ENCODE peak calls at places on chromosomes 1 and 21, in seven cellular contexts. G, H, C, L, Y, K and B are unnamed samples.

GRCh38 chr1:50704126-50704525 is 255.9 kb downstream of the FAF1 start:
- DNase-seq in G (peak; percentile 25), Y (peak; percentile 25), H (peak; percentile 56), L (no peak), C (no peak), K (peak; percentile 52), B (no peak)

GRCh38 chr21:17818158-17819113 is 720 bp downstream of the C21orf91 start:
- DNase-seq in L (no peak), C (peak; percentile 79), K (peak; percentile 76), G (peak; percentile 39), H (peak; percentile 42), Y (peak; percentile 1), B (no peak)

GRCh38 chr1:203480525-203481084 is 5.0 kb downstream of the PRELP start:
- DNase-seq in C (peak; percentile 84), G (no peak), H (peak; percentile 97), K (no peak), L (peak; percentile 94), Y (peak; percentile 63), B (no peak)

GRCh38 chr1:203088441-203088840 is 2.6 kb upstream of the MYOG start:
- DNase-seq in Y (no peak), L (peak; percentile 57), K (no peak), H (no peak), G (no peak), C (no peak), B (no peak)

GRCh38 chr1:181139631-181140051 is 51.1 kb downstream of the IER5 start:
- DNase-seq in L (no peak), H (peak; percentile 34), Y (no peak), C (no peak), G (no peak), K (no peak), B (no peak)

GRCh38 chr1:184101571-184101970 is 50.0 kb downstream of the TSEN15 start:
- DNase-seq in G (no peak), Y (no peak), H (no peak), C (no peak), L (no peak), K (no peak), B (no peak)

GRCh38 chr1:8395433-8395866 is 77.5 kb downstream of the SLC45A1 start:
- DNase-seq in G (no peak), K (no peak), Y (no peak), L (no peak), C (no peak), H (no peak), B (no peak)

GRCh38 chr1:162412002-162412401 is at the start of gene SH2D1B:
- DNase-seq in K (no peak), C (no peak), L (no peak), G (no peak), H (no peak), Y (no peak), B (no peak)

GRCh38 chr1:209417761-209418160 is 165.8 kb upstream of the CAMK1G start:
- DNase-seq in H (no peak), K (no peak), C (no peak), G (no peak), Y (no peak), L (no peak), B (no peak)

GRCh38 chr1:187958207-187958606 is 1129.5 kb downstream of the PLA2G4A start:
- DNase-seq in K (no peak), Y (no peak), L (no peak), C (no peak), G (no peak), H (no peak), B (no peak)

GRCh38 chr1:17214876-17215544 is 10.1 kb downstream of the PADI1 start:
- DNase-seq in C (no peak), G (no peak), Y (no peak), K (no peak), L (no peak), H (no peak), B (no peak)

GRCh38 chr1:50279622-50280320 is 143.5 kb downstream of the DMRTA2 start:
- DNase-seq in H (peak; percentile 3), Y (no peak), C (no peak), G (no peak), K (peak; percentile 31), L (no peak), B (peak; percentile 22)

GRCh38 chr1:52032785-52033131 is 852 bp downstream of the KTI12 start:
- DNase-seq in C (no peak), Y (peak; percentile 15), G (peak; percentile 8), L (no peak), K (no peak), H (peak; percentile 69), B (no peak)

GRCh38 chr1:198879711-198880306 is 241.0 kb downstream of the PTPRC start:
- DNase-seq in K (no peak), H (no peak), Y (no peak), G (no peak), C (no peak), L (no peak), B (no peak)

GRCh38 chr1:237205400-237206064 is 163.5 kb downstream of the RYR2 start:
- DNase-seq in G (no peak), K (no peak), L (no peak), H (peak; percentile 93), C (no peak), Y (no peak), B (no peak)

GRCh38 chr21:33296156-33296555 is 28.6 kb upstream of the IFNAR1 start:
- DNase-seq in Y (no peak), G (no peak), C (no peak), K (no peak), H (no peak), L (no peak), B (no peak)

GRCh38 chr21:29209696-29210095 is 79.3 kb downstream of the MAP3K7CL start:
- DNase-seq in L (no peak), G (no peak), C (no peak), Y (no peak), K (no peak), H (no peak), B (no peak)

DNA sequence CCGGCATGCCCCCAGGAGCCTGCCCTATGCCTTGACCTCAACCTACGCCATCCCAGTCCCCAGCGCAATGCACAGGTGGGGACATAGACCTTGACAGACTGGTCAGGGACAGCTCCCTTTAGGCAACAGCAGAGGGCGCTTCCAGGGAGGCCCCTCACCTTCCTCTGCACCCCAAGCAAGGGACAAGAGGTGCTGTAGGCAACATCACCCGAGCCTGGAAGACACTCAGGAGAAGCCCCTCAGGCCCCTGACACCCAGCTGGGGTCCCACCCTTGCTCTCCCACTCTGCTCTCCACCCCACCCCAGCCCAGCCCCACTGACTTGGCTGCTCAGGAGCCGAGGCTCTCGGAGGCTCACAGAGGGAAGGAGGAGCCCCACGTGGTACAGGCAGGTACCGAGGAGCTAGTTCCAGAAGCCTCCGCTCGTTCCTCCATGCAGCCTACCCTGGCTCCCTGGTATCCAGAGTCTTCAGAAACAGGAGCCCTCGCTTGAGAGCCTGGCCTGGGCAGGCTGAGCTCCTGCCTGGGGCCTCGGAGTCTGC is 2.4 kb upstream of the WNT3A start:
- DNase-seq in L (peak; percentile 85), K (peak; percentile 66), C (no peak), Y (peak; percentile 62), H (peak; percentile 34), G (no peak), B (no peak)
- TF ChIP-seq CTCF in L (no peak), K (peak; percentile 72), C (peak; percentile 42), Y (peak; percentile 51), H (peak; percentile 56), G (peak; percentile 60), B (peak; percentile 48)

GRCh38 chr1:26321315-26322041 is 3.7 kb downstream of the CD52 start:
- DNase-seq in C (peak; percentile 93), L (peak; percentile 99), K (peak; percentile 90), Y (peak; percentile 69), H (peak; percentile 88), G (peak; percentile 98), B (no peak)
- TF ChIP-seq CTCF in C (peak; percentile 89), L (peak; percentile 91), K (peak; percentile 87), Y (peak; percentile 63), H (peak; percentile 93), G (peak; percentile 90), B (peak; percentile 63)

GRCh38 chr1:218348628-218349185 is 3.6 kb downstream of the TGFB2 start:
- DNase-seq in G (no peak), K (no peak), C (no peak), H (no peak), Y (no peak), L (no peak), B (no peak)
- TF ChIP-seq CTCF in G (no peak), K (no peak), C (no peak), H (no peak), Y (no peak), L (no peak), B (no peak)

GRCh38 chr21:14120091-14120734 is 90.5 kb downstream of the LIPI start:
- DNase-seq in G (peak; percentile 17), C (no peak), L (no peak), H (no peak), Y (no peak), K (peak; percentile 59), B (peak; percentile 15)
- TF ChIP-seq CTCF in G (peak; percentile 55), C (peak; percentile 48), L (peak; percentile 44), H (peak; percentile 62), Y (peak; percentile 24), K (peak; percentile 82), B (peak; percentile 97)

GRCh38 chr1:234730542-234731370 is 120.8 kb upstream of the IRF2BP2 start:
- DNase-seq in L (no peak), G (no peak), K (no peak), C (no peak), Y (no peak), H (no peak), B (no peak)
- TF ChIP-seq CTCF in L (no peak), G (no peak), K (no peak), C (no peak), Y (no peak), H (no peak), B (no peak)

GRCh38 chr1:2925291-2925690 is 96.0 kb upstream of the ACTRT2 start:
- DNase-seq in C (no peak), L (no peak), G (no peak), H (no peak), K (no peak), Y (no peak), B (no peak)
- TF ChIP-seq CTCF in C (no peak), L (no peak), G (no peak), H (no peak), K (no peak), Y (no peak), B (no peak)

GRCh38 chr1:53946252-53947171 is at the start of gene LRRC42:
- DNase-seq in L (no peak), K (peak; percentile 92), G (no peak), H (no peak), Y (peak; percentile 70), C (no peak), B (no peak)
- TF ChIP-seq CTCF in L (peak; percentile 48), K (peak; percentile 47), G (no peak), H (peak; percentile 16), Y (no peak), C (peak; percentile 12), B (peak; percentile 46)

DNA sequence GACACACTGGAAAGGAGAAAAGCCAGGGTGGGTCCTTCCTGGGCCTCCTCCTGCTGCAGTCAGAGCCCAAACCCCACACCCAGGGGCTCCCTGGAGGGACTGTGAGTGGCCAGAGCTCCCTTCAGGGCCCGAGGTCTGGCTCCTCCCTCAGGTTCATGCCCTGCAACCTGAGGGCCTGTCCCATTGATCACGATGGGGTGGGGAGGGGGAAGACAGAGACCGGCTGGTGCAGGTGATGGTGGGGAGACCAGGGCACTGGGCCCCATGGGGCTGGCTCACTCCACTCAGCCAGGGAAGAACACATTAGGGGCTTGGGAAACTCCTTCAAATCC is 30.1 kb upstream of the NPPB start:
- DNase-seq in K (no peak), L (no peak), H (no peak), C (no peak), G (no peak), Y (no peak), B (no peak)
- TF ChIP-seq CTCF in K (no peak), L (no peak), H (no peak), C (no peak), G (no peak), Y (no peak), B (no peak)

GRCh38 chr21:45102391-45102932 is 28.1 kb downstream of the ADARB1 start:
- DNase-seq in K (no peak), Y (peak; percentile 37), G (no peak), H (peak; percentile 85), L (no peak), C (no peak), B (peak; percentile 92)
- TF ChIP-seq CTCF in K (peak; percentile 13), Y (peak; percentile 8), G (peak; percentile 27), H (peak; percentile 36), L (peak; percentile 56), C (peak; percentile 43), B (peak; percentile 32)